ENCODE peak calls at places on chromosomes 13 and 19, in seven cellular contexts. E, A, T, J, B, P and U are unnamed samples.

GRCh38 chr19:2049741-2050348 is 1.2 kb downstream of the MKNK2 start:
- DNase-seq in E (peak), A (peak), T (peak), J (peak), B (peak), P (peak), U (peak)

GRCh38 chr19:9818175-9818733 is 625 bp downstream of the FBXL12 start:
- DNase-seq in E (no peak), A (no peak), T (no peak), J (no peak), B (no peak), P (no peak), U (no peak)

GRCh38 chr19:12664406-12665280 is 1.9 kb downstream of the MAN2B1 start:
- DNase-seq in E (no peak), A (no peak), T (no peak), J (no peak), B (peak), P (no peak), U (no peak)

GRCh38 chr13:98945863-98946605 is 31.8 kb downstream of the DOCK9 start:
- DNase-seq in E (no peak), A (no peak), T (no peak), J (no peak), B (no peak), P (no peak), U (no peak)

GRCh38 chr19:45151821-45152503 is 8.8 kb downstream of the NKPD1 start:
- DNase-seq in E (no peak), A (no peak), T (no peak), J (no peak), B (no peak), P (no peak), U (no peak)

GRCh38 chr19:13978721-13979191 is 26.4 kb downstream of the DCAF15 start:
- DNase-seq in E (no peak), A (no peak), T (no peak), J (no peak), B (peak), P (no peak), U (no peak)

GRCh38 chr19:39310558-39311311 is 9.9 kb downstream of the LRFN1 start:
- DNase-seq in E (no peak), A (no peak), T (no peak), J (no peak), B (peak), P (no peak), U (no peak)

GRCh38 chr19:11373166-11373884 is 1.1 kb upstream of the SWSAP1 start:
- DNase-seq in E (no peak), A (no peak), T (no peak), J (peak), B (no peak), P (no peak), U (no peak)

DNA sequence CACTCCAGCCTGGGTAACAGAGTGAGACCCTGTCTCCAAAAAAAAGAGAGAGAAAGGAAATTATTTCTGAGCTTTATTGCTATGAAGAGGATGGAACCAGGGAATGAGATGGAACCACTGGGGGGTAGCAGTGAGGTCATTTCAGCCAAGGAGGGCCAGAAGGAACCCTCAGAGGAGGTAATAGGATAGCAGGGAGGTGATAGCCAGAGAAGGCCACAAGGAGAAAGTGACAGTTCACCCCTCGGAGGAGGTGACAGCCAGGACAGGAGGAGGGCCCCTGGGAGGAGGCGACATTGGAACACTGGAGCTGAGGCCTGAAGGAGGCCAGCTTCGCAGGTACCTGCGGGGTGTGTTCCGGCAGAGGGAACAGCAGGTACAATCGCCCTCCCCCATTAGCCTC is 695 bp upstream of the PGPEP1 start:
- DNase-seq in E (no peak), A (no peak), T (no peak), J (no peak), B (peak), P (peak), U (no peak)
- TF ChIP-seq CTCF in E (peak), A (peak), T (no peak), J (peak), B (peak), P (peak), U (no peak)

GRCh38 chr13:33931397-33931987 is 113.5 kb downstream of the RFC3 start:
- DNase-seq in E (no peak), A (peak), T (no peak), J (peak), B (peak), P (no peak), U (no peak)
- TF ChIP-seq CTCF in E (peak), A (peak), T (no peak), J (peak), B (no peak), P (peak), U (no peak)

GRCh38 chr19:41706741-41707501 is 1.5 kb upstream of the CEACAM5 start:
- DNase-seq in E (peak), A (no peak), T (no peak), J (peak), B (peak), P (peak), U (peak)
- TF ChIP-seq CTCF in E (peak), A (peak), T (no peak), J (peak), B (peak), P (peak), U (peak)

GRCh38 chr19:38043649-38044144 is 136.7 kb downstream of the SIPA1L3 start:
- DNase-seq in E (no peak), A (no peak), T (no peak), J (no peak), B (no peak), P (no peak), U (no peak)

GRCh38 chr19:38042132-38042531 is 135.1 kb downstream of the SIPA1L3 start:
- DNase-seq in E (no peak), A (no peak), T (no peak), J (no peak), B (no peak), P (no peak), U (no peak)

GRCh38 chr19:38046254-38047047 is 139.4 kb downstream of the SIPA1L3 start:
- DNase-seq in E (peak), A (no peak), T (no peak), J (no peak), B (no peak), P (no peak), U (no peak)

GRCh38 chr19:38045554-38046253 is 138.7 kb downstream of the SIPA1L3 start:
- DNase-seq in E (no peak), A (no peak), T (no peak), J (no peak), B (no peak), P (no peak), U (no peak)

GRCh38 chr19:38044267-38045111 is 137.5 kb downstream of the SIPA1L3 start:
- DNase-seq in E (no peak), A (peak), T (no peak), J (no peak), B (no peak), P (no peak), U (no peak)
- TF ChIP-seq CTCF in E (no peak), A (peak), T (no peak), J (no peak), B (no peak), P (no peak), U (no peak)

DNA sequence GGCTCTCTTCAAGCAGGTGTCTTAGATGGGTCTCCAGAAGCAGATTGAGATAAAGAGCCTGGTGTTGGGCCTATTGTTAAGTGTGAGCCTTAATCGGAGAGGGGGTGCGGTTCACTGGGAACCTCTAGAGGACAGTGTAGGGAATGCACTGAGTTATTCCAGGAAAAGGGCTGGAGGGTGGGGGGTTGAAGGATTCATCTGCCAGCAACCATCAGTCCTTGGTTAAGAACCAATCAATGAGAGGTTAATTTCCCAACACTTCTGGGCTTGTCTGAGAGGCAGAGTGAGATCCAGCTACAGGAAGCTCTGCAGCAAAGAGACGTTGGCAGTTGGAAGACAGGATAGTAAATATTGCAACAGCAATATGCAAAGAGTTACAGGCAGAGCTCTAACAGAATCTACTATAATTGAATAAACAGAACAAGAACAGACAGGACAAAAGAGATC is 28.7 kb downstream of the CYP4F2 start:
- DNase-seq in E (peak), A (peak), T (peak), J (peak), B (peak), P (peak), U (no peak)
- TF ChIP-seq CTCF in E (peak), A (peak), T (peak), J (peak), B (peak), P (peak), U (peak)